ENCODE peak calls at places on chromosomes 16 and 17, in four cellular contexts. R is stomach, N is psoas muscle, Z is right lobe of liver. B is an unnamed sample. For H3K4me1 and H3K9me3, the result is how much of the 10 kb centered on the place peaks cover.

GRCh38 chr17:83199500-83200201 is 120.2 kb downstream of the METRNL start:
- DNase-seq in N (peak), R (peak), Z (peak), B (peak)

GRCh38 chr17:39306509-39307212 is 80.9 kb upstream of the STAC2 start:
- DNase-seq in R (no peak), N (no peak), Z (no peak), B (no peak)

GRCh38 chr16:68893710-68894705 is 50.7 kb downstream of the TANGO6 start:
- DNase-seq in Z (peak), N (no peak), R (no peak), B (no peak)

GRCh38 chr17:59167571-59168001 is 12.0 kb downstream of the PRR11 start:
- DNase-seq in R (no peak), N (no peak), Z (no peak), B (no peak)

GRCh38 chr16:28090646-28091377 is 27.3 kb upstream of the GSG1L start:
- DNase-seq in Z (no peak), N (no peak), R (no peak), B (no peak)

GRCh38 chr17:30230596-30231125 is 4.8 kb downstream of the SLC6A4 start:
- DNase-seq in N (no peak), R (no peak), Z (no peak), B (no peak)

GRCh38 chr17:72334205-72334604 is 213.4 kb downstream of the SOX9 start:
- DNase-seq in N (no peak), R (no peak), Z (no peak), B (no peak)

GRCh38 chr16:22192261-22193133 is 13.6 kb upstream of the EEF2K start:
- DNase-seq in R (peak), N (peak), Z (peak), B (peak)

GRCh38 chr16:54351171-54351570 is 64.6 kb upstream of the IRX3 start:
- DNase-seq in R (no peak), Z (no peak), N (no peak), B (no peak)

GRCh38 chr17:34255841-34256240 is 756 bp downstream of the CCL2 start:
- DNase-seq in Z (no peak), N (no peak), R (no peak), B (no peak)

GRCh38 chr16:65689726-65690125 is 567.9 kb upstream of the CDH11 start:
- DNase-seq in Z (no peak), N (no peak), R (no peak), B (no peak)

GRCh38 chr16:86355538-86355937 is 154.8 kb upstream of the FOXF1 start:
- DNase-seq in N (no peak), Z (no peak), R (no peak), B (no peak)

GRCh38 chr16:68257251-68257905 is 6.9 kb upstream of the SLC7A6 start:
- DNase-seq in R (no peak), Z (no peak), N (peak), B (peak)

GRCh38 chr16:49532873-49533272 is 159.3 kb downstream of the C16orf78 start:
- DNase-seq in R (no peak), Z (no peak), N (no peak), B (no peak)

GRCh38 chr16:72203401-72203800 is 31.4 kb upstream of the PMFBP1 start:
- DNase-seq in R (no peak), Z (no peak), N (no peak), B (no peak)

GRCh38 chr16:88316941-88317618 is 65.7 kb upstream of the ZNF469 start:
- DNase-seq in N (no peak), R (no peak), Z (no peak), B (no peak)

GRCh38 chr16:20803192-20803560 is 3.1 kb downstream of the ERI2 start:
- DNase-seq in N (no peak), Z (no peak), R (no peak), B (no peak)

GRCh38 chr17:6969323-6969726 is 26.5 kb upstream of the ALOX12 start:
- DNase-seq in R (no peak), N (no peak), Z (no peak), B (no peak)

GRCh38 chr17:52383493-52384100 is 225.1 kb upstream of the CA10 start:
- DNase-seq in R (peak), N (no peak), Z (peak), B (peak)

GRCh38 chr17:79001190-79002020 is 8.2 kb downstream of the CANT1 start:
- DNase-seq in N (no peak), Z (peak), R (no peak), B (no peak)

GRCh38 chr16:82061861-82062525 is 26.9 kb downstream of the HSD17B2 start:
- DNase-seq in R (no peak), Z (no peak), N (no peak), B (no peak)
- TF ChIP-seq CTCF in R (no peak), Z (peak), N (no peak), B (peak)

DNA sequence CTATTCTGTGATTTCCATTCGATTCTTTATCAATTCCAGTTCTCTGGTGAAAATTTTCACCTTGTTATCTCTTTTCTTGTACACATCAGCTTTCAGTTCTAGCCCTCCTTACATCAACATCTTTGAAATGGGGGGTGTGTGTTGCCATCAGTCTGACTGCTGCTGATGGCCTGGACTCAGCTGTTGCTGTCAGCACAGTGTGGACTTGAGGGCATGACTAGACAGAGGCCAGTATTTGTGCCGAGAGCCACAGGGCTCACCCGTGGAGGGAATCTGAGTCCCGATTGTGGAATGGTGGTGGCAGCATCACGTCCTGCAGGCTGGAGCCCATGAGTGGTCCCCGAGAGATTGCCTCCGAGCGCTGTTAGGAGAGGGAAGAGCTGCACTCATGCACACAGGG is 114.2 kb downstream of the RPTOR start:
- DNase-seq in R (no peak), N (no peak), Z (no peak), B (no peak)
- H3K4me1 ChIP-seq in R (under half), N (under half), Z (under half), B (under half)

DNA sequence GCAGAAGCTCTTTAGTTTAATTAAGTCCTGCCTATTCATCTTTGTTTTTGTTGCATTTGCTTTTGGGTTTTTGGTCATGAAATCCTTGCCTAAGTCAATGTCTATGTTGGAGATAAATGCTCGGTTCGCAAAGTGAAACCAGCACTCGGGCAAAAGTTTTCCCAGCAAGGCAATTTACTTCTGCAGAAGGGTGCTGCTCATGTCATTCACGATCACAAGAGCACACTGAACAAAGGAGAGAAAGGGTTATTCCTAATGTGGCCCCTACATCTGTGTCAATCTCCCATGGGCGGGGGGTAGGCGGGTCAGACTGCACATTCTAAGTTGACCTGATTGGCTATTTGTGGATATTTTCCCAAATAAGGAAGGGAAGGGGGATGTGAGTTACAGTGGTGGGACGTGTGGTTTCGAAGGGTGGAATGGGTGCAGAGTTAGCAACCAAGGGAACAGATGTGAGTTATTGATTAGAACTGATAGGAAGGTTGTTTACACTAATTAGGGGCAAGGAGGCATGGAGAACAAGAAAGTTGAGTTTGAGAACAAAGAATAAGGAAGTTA is 23.0 kb downstream of the ATF7IP2 start:
- DNase-seq in R (no peak), Z (no peak), N (no peak), B (no peak)
- H3K9me3 ChIP-seq in R (under half), Z (under half), N (under half), B (under half)

GRCh38 chr17:11882716-11883115 is 114.6 kb downstream of the ZNF18 start:
- DNase-seq in N (no peak), R (no peak), Z (no peak), B (no peak)

GRCh38 chr17:11885051-11885450 is 112.2 kb downstream of the ZNF18 start:
- DNase-seq in R (no peak), Z (no peak), N (no peak), B (no peak)

GRCh38 chr17:11874756-11875155 is 122.5 kb downstream of the ZNF18 start:
- DNase-seq in R (no peak), N (no peak), Z (no peak), B (no peak)

DNA sequence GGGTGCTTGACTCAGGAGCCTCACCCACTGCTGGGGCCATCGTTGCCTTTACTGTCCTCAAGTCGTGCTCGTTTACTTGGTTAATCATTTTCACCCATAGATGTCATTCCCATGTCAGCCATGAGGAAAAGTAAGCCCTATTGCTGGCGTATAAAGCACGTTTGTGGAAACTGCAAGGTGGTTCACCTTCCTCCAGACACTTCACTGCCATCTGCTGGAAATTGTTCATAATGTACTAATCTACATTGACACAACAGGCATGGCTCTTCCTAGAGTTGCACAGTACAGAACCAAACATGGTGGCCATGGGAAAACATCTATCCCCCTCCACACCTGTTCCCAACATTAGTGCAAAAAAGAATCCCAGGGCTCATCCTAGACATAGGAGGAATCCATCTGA is 116.6 kb downstream of the ZNF18 start:
- DNase-seq in N (no peak), Z (no peak), R (no peak), B (no peak)
- TF ChIP-seq CTCF in N (no peak), Z (peak), R (no peak), B (no peak)

GRCh38 chr16:31874354-31875111 is 926 bp downstream of the ZNF267 start:
- DNase-seq in Z (no peak), N (no peak), R (no peak), B (no peak)

GRCh38 chr16:31876955-31877828 is 3.6 kb downstream of the ZNF267 start:
- DNase-seq in Z (no peak), R (no peak), N (no peak), B (no peak)

GRCh38 chr16:31873556-31874353 is at the start of gene ZNF267:
- DNase-seq in Z (peak), N (peak), R (peak), B (peak)

GRCh38 chr16:31877876-31878642 is 4.5 kb downstream of the ZNF267 start:
- DNase-seq in N (no peak), Z (no peak), R (no peak), B (no peak)

GRCh38 chr16:31875112-31875803 is 1.7 kb downstream of the ZNF267 start:
- DNase-seq in Z (no peak), N (no peak), R (no peak), B (no peak)
- H3K4me1 ChIP-seq in Z (under half), N (under half), R (under half), B (under half)

GRCh38 chr17:16534236-16534635 is 34.8 kb downstream of the ZNF287 start:
- DNase-seq in R (no peak), N (no peak), Z (no peak), B (no peak)

GRCh38 chr17:16537130-16537458 is 31.9 kb downstream of the ZNF287 start:
- DNase-seq in Z (no peak), N (no peak), R (no peak), B (no peak)
- H3K9me3 ChIP-seq in Z (under half), N (under half), R (under half), B (under half)